ENCODE peak calls at places on chromosomes 2 and 18, in six cellular contexts. T, X, C, R, H and S are unnamed samples.

GRCh38 chr18:23134780-23135678 is at the start of gene CABLES1:
- DNase-seq in T (peak; percentile 68), X (peak; percentile 43), C (peak; percentile 59), R (peak; percentile 70), H (peak; percentile 85), S (peak; percentile 60)

GRCh38 chr18:22069916-22070315 is 99.5 kb upstream of the GATA6 start:
- DNase-seq in T (no peak), X (no peak), C (no peak), R (no peak), H (no peak), S (no peak)

GRCh38 chr2:28344756-28345291 is 47.8 kb upstream of the FOSL2 start:
- DNase-seq in T (no peak), X (no peak), C (no peak), R (no peak), H (peak; percentile 73), S (no peak)

GRCh38 chr2:34401186-34401585 is 802.1 kb upstream of the FAM98A start:
- DNase-seq in T (no peak), X (peak; percentile 44), C (no peak), R (no peak), H (no peak), S (no peak)

GRCh38 chr2:231677632-231678104 is 30.7 kb upstream of the PTMA start:
- DNase-seq in T (peak; percentile 89), X (peak; percentile 43), C (peak; percentile 78), R (peak; percentile 83), H (peak; percentile 91), S (peak; percentile 89)

GRCh38 chr2:8169443-8169842 is 512.4 kb upstream of the ID2 start:
- DNase-seq in T (no peak), X (peak; percentile 91), C (peak; percentile 97), R (no peak), H (no peak), S (no peak)

GRCh38 chr2:23592061-23592685 is 207.2 kb downstream of the KLHL29 start:
- DNase-seq in T (no peak), X (no peak), C (no peak), R (no peak), H (peak; percentile 64), S (no peak)

GRCh38 chr2:158984554-158985207 is 16.2 kb downstream of the TANC1 start:
- DNase-seq in T (no peak), X (no peak), C (peak; percentile 25), R (peak; percentile 70), H (no peak), S (no peak)

GRCh38 chr2:205858781-205859478 is 176.6 kb downstream of the NRP2 start:
- DNase-seq in T (no peak), X (peak; percentile 63), C (peak; percentile 11), R (peak; percentile 65), H (no peak), S (no peak)

GRCh38 chr18:77068890-77069312 is 63.7 kb downstream of the MBP start:
- DNase-seq in T (peak; percentile 22), X (no peak), C (peak; percentile 28), R (no peak), H (peak; percentile 81), S (peak; percentile 42)

GRCh38 chr2:186862869-186863709 is 14.1 kb upstream of the ZSWIM2 start:
- DNase-seq in T (no peak), X (peak; percentile 9), C (peak; percentile 35), R (no peak), H (no peak), S (no peak)

GRCh38 chr2:143229411-143229810 is 100.2 kb downstream of the ARHGAP15 start:
- DNase-seq in T (no peak), X (no peak), C (no peak), R (no peak), H (no peak), S (no peak)

GRCh38 chr18:77455004-77455403 is 205.4 kb downstream of the GALR1 start:
- DNase-seq in T (no peak), X (no peak), C (no peak), R (no peak), H (no peak), S (no peak)

GRCh38 chr2:9239616-9240015 is 33.0 kb downstream of the ASAP2 start:
- DNase-seq in T (no peak), X (no peak), C (no peak), R (no peak), H (no peak), S (no peak)
- H3K4me1 ChIP-seq in T (peaks cover 17% of the 10 kb centered on the region), X (peaks cover 43% of the 10 kb centered on the region), C (peaks cover 25% of the 10 kb centered on the region), R (peaks cover 70% of the 10 kb centered on the region), H (peaks cover 3% of the 10 kb centered on the region), S (peaks cover 14% of the 10 kb centered on the region)

GRCh38 chr2:21251216-21251971 is 127.6 kb downstream of the TDRD15 start:
- DNase-seq in T (no peak), X (no peak), C (no peak), R (no peak), H (no peak), S (no peak)
- H3K27ac ChIP-seq in T (no peak overlapping the region), X (no peak overlapping the region), C (no peak overlapping the region), R (no peak overlapping the region), H (no peak overlapping the region), S (no peak overlapping the region)

GRCh38 chr18:49059028-49059670 is 108.4 kb upstream of the SMAD7 start:
- DNase-seq in T (no peak), X (no peak), C (peak; percentile 24), R (no peak), H (no peak), S (no peak)
- TF ChIP-seq CTCF in T (no peak), X (no peak), C (peak; percentile 36), R (no peak), H (no peak), S (no peak)

DNA sequence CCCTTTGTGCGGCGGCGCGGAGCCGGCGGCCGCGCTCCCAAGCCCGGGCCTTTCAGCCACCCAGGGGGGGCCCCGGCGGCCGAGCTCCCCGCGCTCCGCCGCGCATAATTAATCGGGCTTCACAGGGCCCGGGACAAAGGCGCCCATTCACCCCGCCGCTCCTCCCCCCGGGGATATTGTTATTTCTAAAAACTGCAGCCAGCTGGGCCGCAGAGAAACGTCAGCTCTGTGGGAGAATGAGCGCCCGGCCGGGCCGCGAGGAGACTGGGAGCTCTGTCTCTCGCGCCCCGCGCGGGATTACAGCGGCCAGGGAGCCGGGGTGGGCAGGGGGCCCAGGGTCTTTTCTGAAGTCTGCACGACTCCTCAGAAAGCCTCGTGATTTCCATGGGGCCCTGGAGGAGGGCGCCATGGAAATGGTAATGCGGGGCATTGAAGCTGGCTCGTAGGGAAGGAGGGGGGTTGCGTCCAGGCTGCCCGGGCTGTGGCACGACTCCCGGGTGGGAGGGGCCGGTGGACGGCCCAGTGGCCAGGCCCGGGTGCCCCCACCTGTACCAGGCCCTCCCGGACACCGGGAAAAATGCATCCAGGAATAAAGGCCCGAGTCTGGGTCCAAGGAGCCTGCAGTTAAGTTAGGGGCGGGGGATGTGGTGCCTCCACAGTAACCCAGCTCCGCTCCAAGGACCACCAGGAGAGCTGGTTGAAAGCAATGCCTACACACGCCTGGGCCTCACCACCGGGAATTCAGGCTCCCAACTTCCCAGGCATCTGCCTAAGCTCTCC is 125.3 kb downstream of the ZFP36L2 start:
- DNase-seq in T (no peak), X (peak; percentile 64), C (peak; percentile 43), R (peak; percentile 83), H (peak; percentile 79), S (peak; percentile 88)
- H3K4me1 ChIP-seq in T (peaks cover 8% of the 10 kb centered on the region), X (peaks cover 11% of the 10 kb centered on the region), C (peaks cover 32% of the 10 kb centered on the region), R (peaks cover 31% of the 10 kb centered on the region), H (peaks cover 53% of the 10 kb centered on the region), S (peaks cover 5% of the 10 kb centered on the region)